ENCODE peak calls at places on chromosomes 5 and 9, in six cellular contexts. I, M, P, R, D and B are unnamed samples.

GRCh38 chr5:158174918-158175663 is 316.1 kb upstream of the CLINT1 start:
- DNase-seq in I (no peak), M (peak; percentile 75), P (no peak), R (peak; percentile 78), D (peak; percentile 66), B (peak; percentile 69)

GRCh38 chr9:3323714-3324113 is 202.1 kb downstream of the RFX3 start:
- DNase-seq in I (no peak), M (no peak), P (no peak), R (no peak), D (no peak), B (no peak)

GRCh38 chr5:176985516-176985915 is 21.1 kb downstream of the UIMC1 start:
- DNase-seq in I (peak; percentile 17), M (no peak), P (peak; percentile 17), R (no peak), D (no peak), B (no peak)

GRCh38 chr9:37676411-37676830 is 25.7 kb downstream of the FRMPD1 start:
- DNase-seq in I (no peak), M (no peak), P (no peak), R (no peak), D (no peak), B (no peak)

GRCh38 chr5:150075806-150076205 is 10.5 kb downstream of the CSF1R start:
- DNase-seq in I (no peak), M (peak; percentile 19), P (no peak), R (no peak), D (peak; percentile 6), B (no peak)

GRCh38 chr9:38022995-38023394 is 46.0 kb downstream of the SHB start:
- DNase-seq in I (no peak), M (no peak), P (no peak), R (no peak), D (no peak), B (no peak)

GRCh38 chr9:136936645-136937170 is 7.8 kb downstream of the FBXW5 start:
- DNase-seq in I (no peak), M (no peak), P (no peak), R (no peak), D (no peak), B (no peak)

GRCh38 chr5:172229904-172230303 is 35.9 kb downstream of the EFCAB9 start:
- DNase-seq in I (no peak), M (no peak), P (no peak), R (no peak), D (no peak), B (no peak)

GRCh38 chr5:68220260-68220659 is 4.7 kb downstream of the PIK3R1 start:
- DNase-seq in I (no peak), M (no peak), P (no peak), R (no peak), D (no peak), B (no peak)

GRCh38 chr5:14143843-14144585 is 872 bp downstream of the TRIO start:
- DNase-seq in I (no peak), M (peak; percentile 74), P (no peak), R (no peak), D (peak; percentile 49), B (peak; percentile 34)

GRCh38 chr9:36517131-36517530 is 55.6 kb upstream of the MELK start:
- DNase-seq in I (no peak), M (no peak), P (no peak), R (no peak), D (no peak), B (no peak)

GRCh38 chr9:31669311-31669710 is 715.1 kb upstream of the ACO1 start:
- DNase-seq in I (no peak), M (no peak), P (no peak), R (no peak), D (no peak), B (no peak)

GRCh38 chr9:34197756-34198711 is 19.2 kb downstream of the UBAP1 start:
- DNase-seq in I (no peak), M (peak; percentile 52), P (no peak), R (no peak), D (no peak), B (no peak)

GRCh38 chr5:75617746-75618352 is 6.6 kb downstream of the ANKDD1B start:
- DNase-seq in I (no peak), M (no peak), P (no peak), R (no peak), D (no peak), B (no peak)

GRCh38 chr5:87121315-87122170 is 146.1 kb upstream of the RASA1 start:
- DNase-seq in I (no peak), M (no peak), P (peak; percentile 8), R (peak; percentile 87), D (no peak), B (peak; percentile 22)

GRCh38 chr9:130193119-130193518 is 20.9 kb downstream of the NCS1 start:
- DNase-seq in I (no peak), M (no peak), P (no peak), R (no peak), D (no peak), B (no peak)

GRCh38 chr5:154205441-154206117 is 15.0 kb downstream of the GALNT10 start:
- DNase-seq in I (no peak), M (no peak), P (no peak), R (peak; percentile 46), D (no peak), B (no peak)